ENCODE peak calls at places on chromosomes 4 and X, in five cellular contexts. One of them, this sample, is unnamed.

GRCh38 chrX:130704053-130705038 is 198.7 kb downstream of the ENOX2 start:
- DNase-seq in dorsolateral prefrontal cortex: no peak
- DNase-seq in mammary epithelial cell: peak
- DNase-seq in neural progenitor cell: no peak
- DNase-seq in spleen: no peak
- DNase-seq in this sample: peak

GRCh38 chr4:145812902-145813301 is 125.7 kb downstream of the ZNF827 start:
- DNase-seq in neural progenitor cell: no peak
- DNase-seq in mammary epithelial cell: peak
- DNase-seq in dorsolateral prefrontal cortex: no peak
- DNase-seq in spleen: no peak
- DNase-seq in this sample: peak

GRCh38 chrX:106392346-106392745 is 219.4 kb upstream of the RADX start:
- DNase-seq in dorsolateral prefrontal cortex: no peak
- DNase-seq in mammary epithelial cell: no peak
- DNase-seq in spleen: no peak
- DNase-seq in neural progenitor cell: no peak
- DNase-seq in this sample: no peak

GRCh38 chrX:38142598-38142997 is 78.1 kb downstream of the SRPX start:
- DNase-seq in dorsolateral prefrontal cortex: no peak
- DNase-seq in spleen: no peak
- DNase-seq in mammary epithelial cell: no peak
- DNase-seq in neural progenitor cell: no peak
- DNase-seq in this sample: no peak

GRCh38 chr4:6180841-6181631 is 19.3 kb downstream of the JAKMIP1 start:
- DNase-seq in dorsolateral prefrontal cortex: no peak
- DNase-seq in spleen: no peak
- DNase-seq in mammary epithelial cell: no peak
- DNase-seq in neural progenitor cell: no peak
- DNase-seq in this sample: no peak

GRCh38 chrX:2434764-2435163 is 66.0 kb downstream of the DHRSX start:
- DNase-seq in spleen: no peak
- DNase-seq in neural progenitor cell: no peak
- DNase-seq in dorsolateral prefrontal cortex: no peak
- DNase-seq in mammary epithelial cell: no peak
- DNase-seq in this sample: no peak

GRCh38 chr4:96993528-96993927 is 1149.7 kb downstream of the STPG2 start:
- DNase-seq in dorsolateral prefrontal cortex: no peak
- DNase-seq in neural progenitor cell: no peak
- DNase-seq in mammary epithelial cell: no peak
- DNase-seq in spleen: no peak
- DNase-seq in this sample: no peak

GRCh38 chrX:33741807-33742206 is 390.3 kb downstream of the FAM47A start:
- DNase-seq in mammary epithelial cell: no peak
- DNase-seq in neural progenitor cell: no peak
- DNase-seq in spleen: peak
- DNase-seq in dorsolateral prefrontal cortex: no peak
- DNase-seq in this sample: no peak

GRCh38 chrX:2474280-2474962 is 26.4 kb downstream of the DHRSX start:
- DNase-seq in neural progenitor cell: peak
- DNase-seq in mammary epithelial cell: no peak
- DNase-seq in dorsolateral prefrontal cortex: no peak
- DNase-seq in spleen: peak
- DNase-seq in this sample: no peak

GRCh38 chrX:63350551-63350950 is 581 bp downstream of the SPIN4 start:
- DNase-seq in dorsolateral prefrontal cortex: no peak
- DNase-seq in mammary epithelial cell: peak
- DNase-seq in neural progenitor cell: peak
- DNase-seq in spleen: peak
- DNase-seq in this sample: peak

GRCh38 chr4:121706595-121707021 is 9.8 kb upstream of the ANXA5 start:
- DNase-seq in neural progenitor cell: no peak
- DNase-seq in dorsolateral prefrontal cortex: no peak
- DNase-seq in spleen: no peak
- DNase-seq in mammary epithelial cell: peak
- DNase-seq in this sample: no peak

GRCh38 chr4:140359571-140360427 is 13.6 kb upstream of the SCOC start:
- DNase-seq in mammary epithelial cell: peak
- DNase-seq in dorsolateral prefrontal cortex: peak
- DNase-seq in spleen: peak
- DNase-seq in neural progenitor cell: peak
- DNase-seq in this sample: peak

GRCh38 chr4:5575941-5576340 is 132.4 kb downstream of the EVC2 start:
- DNase-seq in neural progenitor cell: no peak
- DNase-seq in mammary epithelial cell: no peak
- DNase-seq in dorsolateral prefrontal cortex: no peak
- DNase-seq in spleen: no peak
- DNase-seq in this sample: no peak

GRCh38 chr4:140233811-140234696 is 80.1 kb upstream of the MAML3 start:
- DNase-seq in mammary epithelial cell: no peak
- DNase-seq in neural progenitor cell: no peak
- DNase-seq in spleen: no peak
- DNase-seq in dorsolateral prefrontal cortex: no peak
- DNase-seq in this sample: peak

GRCh38 chr4:1104647-1105046 is 8.7 kb downstream of the RNF212 start:
- DNase-seq in dorsolateral prefrontal cortex: no peak
- DNase-seq in spleen: no peak
- DNase-seq in neural progenitor cell: no peak
- DNase-seq in mammary epithelial cell: no peak
- DNase-seq in this sample: no peak

GRCh38 chr4:6886886-6887285 is 22.7 kb upstream of the TBC1D14 start:
- DNase-seq in mammary epithelial cell: no peak
- DNase-seq in spleen: no peak
- DNase-seq in neural progenitor cell: no peak
- DNase-seq in dorsolateral prefrontal cortex: no peak
- DNase-seq in this sample: no peak

GRCh38 chrX:119410027-119410819 is 11.1 kb downstream of the SLC25A43 start:
- DNase-seq in neural progenitor cell: no peak
- DNase-seq in dorsolateral prefrontal cortex: no peak
- DNase-seq in spleen: no peak
- DNase-seq in mammary epithelial cell: peak
- DNase-seq in this sample: peak

GRCh38 chrX:15496809-15497208 is 3.7 kb upstream of the PIR start:
- DNase-seq in spleen: no peak
- DNase-seq in mammary epithelial cell: peak
- DNase-seq in dorsolateral prefrontal cortex: no peak
- DNase-seq in neural progenitor cell: no peak
- DNase-seq in this sample: no peak

GRCh38 chrX:15497865-15498264 is 2.7 kb upstream of the BMX start:
- DNase-seq in mammary epithelial cell: peak
- DNase-seq in neural progenitor cell: peak
- DNase-seq in spleen: no peak
- DNase-seq in dorsolateral prefrontal cortex: peak
- DNase-seq in this sample: peak

GRCh38 chrX:15498741-15499140 is 1.9 kb upstream of the BMX start:
- DNase-seq in spleen: no peak
- DNase-seq in mammary epithelial cell: no peak
- DNase-seq in dorsolateral prefrontal cortex: no peak
- DNase-seq in neural progenitor cell: no peak
- DNase-seq in this sample: no peak

GRCh38 chrX:15495801-15496200 is 2.7 kb upstream of the PIR start:
- DNase-seq in dorsolateral prefrontal cortex: no peak
- DNase-seq in neural progenitor cell: no peak
- DNase-seq in spleen: no peak
- DNase-seq in mammary epithelial cell: no peak
- DNase-seq in this sample: no peak

DNA sequence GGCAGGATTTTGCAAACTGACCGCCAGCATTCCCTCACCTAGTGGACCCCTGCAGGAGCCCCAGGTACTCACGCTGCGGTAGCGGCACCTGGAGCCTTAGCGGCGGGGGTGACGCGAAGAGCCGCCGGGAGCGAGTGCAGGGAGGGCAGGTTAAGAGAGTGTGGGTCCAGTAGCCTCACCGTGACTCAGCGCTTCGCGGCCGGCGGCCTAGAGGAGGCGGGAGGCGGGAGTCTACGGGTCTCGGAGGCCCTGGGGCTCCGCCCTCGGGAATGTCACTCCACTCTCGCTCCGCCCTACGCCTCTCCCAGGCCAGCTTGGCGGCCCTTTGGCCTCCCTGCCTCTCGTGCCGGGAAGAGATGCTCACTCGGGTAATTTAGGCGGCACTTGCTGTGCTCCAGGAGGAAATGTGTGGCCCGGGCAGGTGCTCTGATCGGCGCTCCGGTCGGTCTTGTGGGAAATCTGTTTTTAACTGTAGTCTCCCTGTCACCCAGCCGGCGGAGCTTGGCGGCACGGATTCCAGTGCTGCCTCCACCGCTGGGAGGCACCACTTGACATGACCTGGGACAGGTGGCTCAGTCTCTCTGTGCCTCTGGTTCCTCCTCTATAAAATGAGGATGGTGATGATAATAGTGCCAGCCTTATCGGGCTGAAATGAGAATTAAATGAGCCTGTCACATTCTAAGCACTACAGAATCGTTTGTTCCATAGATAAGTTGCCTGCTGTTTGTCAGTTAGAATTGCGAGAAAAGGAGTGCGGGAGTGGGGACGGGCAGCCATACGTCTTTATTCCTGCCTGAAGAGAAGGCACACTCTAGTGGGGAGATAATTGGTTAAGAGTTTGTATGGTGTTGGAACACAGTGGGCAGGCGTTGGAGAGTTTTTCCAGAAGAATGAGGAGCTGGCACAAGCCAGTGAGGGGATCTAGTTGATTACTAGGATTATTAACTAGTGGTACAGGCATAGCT is at the start of gene PIR:
- DNase-seq in dorsolateral prefrontal cortex: peak
- DNase-seq in mammary epithelial cell: peak
- DNase-seq in spleen: peak
- DNase-seq in neural progenitor cell: peak
- DNase-seq in this sample: peak
- TF ChIP-seq CTCF in dorsolateral prefrontal cortex: peak
- TF ChIP-seq CTCF in mammary epithelial cell: peak
- TF ChIP-seq CTCF in spleen: no peak
- TF ChIP-seq CTCF in neural progenitor cell: peak
- TF ChIP-seq CTCF in this sample: peak

DNA sequence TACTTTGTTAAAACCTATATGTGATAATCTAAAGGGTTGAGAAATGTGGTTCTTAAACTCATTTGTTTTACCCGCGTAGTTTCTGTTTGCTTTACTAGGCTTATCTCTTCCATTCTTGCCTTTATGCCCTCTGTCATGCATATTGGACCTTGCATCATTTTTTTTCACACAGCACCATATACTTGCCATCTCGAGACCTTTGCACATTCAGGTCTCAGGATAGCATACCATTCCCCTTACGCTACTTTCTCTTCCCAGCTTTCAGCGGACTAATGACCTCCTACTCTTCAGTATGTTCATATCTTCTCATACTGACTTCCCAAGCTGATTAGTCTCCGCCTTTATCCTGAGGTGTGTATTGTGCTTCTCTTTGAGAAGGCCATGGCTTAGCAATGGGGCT is 40.5 kb downstream of the USP38 start:
- DNase-seq in mammary epithelial cell: no peak
- DNase-seq in spleen: no peak
- DNase-seq in dorsolateral prefrontal cortex: no peak
- DNase-seq in neural progenitor cell: peak
- DNase-seq in this sample: no peak
- H3K4me3 ChIP-seq in mammary epithelial cell: no peak
- H3K4me3 ChIP-seq in spleen: no peak
- H3K4me3 ChIP-seq in dorsolateral prefrontal cortex: no peak
- H3K4me3 ChIP-seq in neural progenitor cell: no peak
- H3K4me3 ChIP-seq in this sample: no peak

DNA sequence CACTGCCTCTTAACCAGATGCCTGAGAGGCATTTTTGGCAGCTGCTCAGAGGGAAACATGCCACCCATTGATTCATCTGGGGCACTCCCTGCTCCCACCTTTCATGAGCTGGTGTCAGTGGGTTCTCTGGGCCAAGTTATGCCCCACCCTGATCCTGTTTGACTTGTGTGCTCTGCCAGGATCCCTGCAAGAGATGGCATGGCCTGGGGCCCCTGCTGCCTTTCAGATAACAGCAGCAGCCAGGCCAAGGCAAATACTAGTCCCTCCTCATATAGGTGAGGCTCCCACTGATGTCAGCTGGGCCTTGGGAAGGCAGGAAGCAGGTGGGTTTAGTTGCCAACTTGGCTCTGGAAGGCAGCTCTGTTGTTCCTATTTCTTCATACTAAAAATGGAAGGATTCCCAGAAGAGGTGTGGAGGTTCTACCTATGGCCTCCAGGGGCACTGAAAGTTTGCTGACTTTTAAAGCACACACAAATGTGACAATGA is 192.9 kb upstream of the RBPJ start:
- DNase-seq in dorsolateral prefrontal cortex: no peak
- DNase-seq in spleen: no peak
- DNase-seq in mammary epithelial cell: peak
- DNase-seq in neural progenitor cell: no peak
- DNase-seq in this sample: peak
- TF ChIP-seq CTCF in dorsolateral prefrontal cortex: no peak
- TF ChIP-seq CTCF in spleen: no peak
- TF ChIP-seq CTCF in mammary epithelial cell: peak
- TF ChIP-seq CTCF in neural progenitor cell: no peak
- TF ChIP-seq CTCF in this sample: peak

DNA sequence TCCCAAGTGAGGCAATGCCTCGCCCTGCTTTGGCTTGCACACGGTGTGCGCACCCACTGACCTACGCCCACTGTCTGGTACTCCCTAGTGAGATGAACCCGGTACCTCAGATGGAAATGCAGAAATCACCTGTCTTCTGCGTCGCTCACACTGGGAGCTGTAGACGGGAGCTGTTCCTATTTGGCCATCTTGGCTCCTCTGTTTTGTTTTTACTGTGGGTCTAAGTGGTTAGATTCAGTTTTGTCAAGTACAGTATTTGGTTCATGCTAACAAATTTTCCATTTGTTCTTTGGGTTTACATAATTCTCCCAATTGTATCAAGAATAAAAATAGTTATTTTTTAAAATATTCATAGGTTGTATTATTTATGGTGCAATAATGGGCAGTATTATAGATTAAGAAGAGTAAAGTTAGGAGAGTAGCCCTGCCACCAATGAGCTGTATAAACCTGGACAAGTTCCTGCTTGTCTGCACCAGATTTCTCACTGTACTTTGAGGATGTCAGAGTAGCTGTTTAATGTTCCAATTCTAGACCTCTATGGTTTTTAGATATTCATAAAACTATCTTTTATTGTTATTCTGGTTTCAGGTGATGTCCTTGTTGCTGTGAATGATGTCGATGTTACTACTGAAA is 23.4 kb downstream of the INTU start:
- DNase-seq in spleen: no peak
- DNase-seq in dorsolateral prefrontal cortex: no peak
- DNase-seq in neural progenitor cell: no peak
- DNase-seq in mammary epithelial cell: peak
- DNase-seq in this sample: peak
- H3K4me3 ChIP-seq in spleen: no peak
- H3K4me3 ChIP-seq in dorsolateral prefrontal cortex: no peak
- H3K4me3 ChIP-seq in neural progenitor cell: peak
- H3K4me3 ChIP-seq in mammary epithelial cell: no peak
- H3K4me3 ChIP-seq in this sample: no peak